ENCODE peak calls at places on chromosomes 6 and 20, in nine cellular contexts. A is A549; N is lower leg skin; Q is GM12865; O is omental fat pad; F is fibroblast of lung; M is CD8-positive, alpha-beta T cell; Y is PC-9; D is CD4-positive, alpha-beta T cell. G is an unnamed sample.

GRCh38 chr20:57482148-57482547 is 42.8 kb downstream of the CTCFL start:
- DNase-seq in A (no peak), N (peak), Q (peak), O (no peak), F (no peak), M (no peak), Y (no peak), D (no peak), G (no peak)

GRCh38 chr6:126535585-126535984 is 195.7 kb downstream of the CENPW start:
- DNase-seq in A (no peak), N (no peak), Q (no peak), O (no peak), F (peak), M (no peak), Y (no peak), D (no peak), G (no peak)

GRCh38 chr6:816510-817084 is 123.7 kb upstream of the EXOC2 start:
- DNase-seq in A (no peak), N (no peak), Q (no peak), O (no peak), F (no peak), M (no peak), Y (no peak), D (no peak), G (peak)

GRCh38 chr6:105077592-105078463 is 102.0 kb downstream of the POPDC3 start:
- DNase-seq in A (peak), N (no peak), Q (peak), O (no peak), F (peak), M (no peak), Y (peak), D (no peak), G (no peak)

GRCh38 chr6:70314240-70314639 is 11.4 kb upstream of the COL9A1 start:
- DNase-seq in A (no peak), N (no peak), Q (no peak), O (no peak), F (peak), M (no peak), Y (no peak), D (no peak), G (no peak)

GRCh38 chr6:163922562-163922961 is 508.0 kb downstream of the QKI start:
- DNase-seq in A (no peak), N (no peak), Q (no peak), O (no peak), F (no peak), M (no peak), Y (no peak), D (no peak), G (no peak)

GRCh38 chr20:63530788-63531160 is 6.4 kb downstream of the PTK6 start:
- DNase-seq in A (no peak), N (no peak), Q (no peak), O (no peak), F (no peak), M (no peak), Y (no peak), D (no peak), G (no peak)

GRCh38 chr6:147651249-147652063 is 143.0 kb downstream of the SAMD5 start:
- DNase-seq in A (peak), N (no peak), Q (no peak), O (no peak), F (peak), M (no peak), Y (no peak), D (no peak), G (no peak)

GRCh38 chr20:62633571-62634329 is 8.6 kb upstream of the SLCO4A1 start:
- DNase-seq in A (no peak), N (no peak), Q (no peak), O (no peak), F (no peak), M (no peak), Y (no peak), D (no peak), G (no peak)

GRCh38 chr20:16476032-16476431 is 97.2 kb downstream of the KIF16B start:
- DNase-seq in A (peak), N (no peak), Q (peak), O (no peak), F (peak), M (no peak), Y (peak), D (no peak), G (no peak)

GRCh38 chr6:120055071-120055470 is 705.5 kb upstream of the MAN1A1 start:
- DNase-seq in A (no peak), N (no peak), Q (no peak), O (no peak), F (no peak), M (no peak), Y (no peak), D (no peak), G (no peak)

GRCh38 chr6:25469797-25470388 is 182.1 kb upstream of the SCGN start:
- DNase-seq in A (no peak), N (no peak), Q (no peak), O (no peak), F (no peak), M (no peak), Y (no peak), D (no peak), G (no peak)
- TF ChIP-seq CTCF in A (no peak), N (no peak), Q (peak), O (no peak), F (no peak), M (peak), Y (peak), D (no peak), G (peak)

GRCh38 chr6:29617782-29618557 is 15.0 kb downstream of the GABBR1 start:
- DNase-seq in A (no peak), N (no peak), Q (peak), O (no peak), F (no peak), M (no peak), Y (no peak), D (no peak), G (no peak)
- TF ChIP-seq CTCF in A (peak), N (no peak), Q (peak), O (no peak), F (no peak), M (no peak), Y (no peak), D (no peak), G (no peak)

GRCh38 chr20:44886276-44886671 is 769 bp downstream of the YWHAB start:
- DNase-seq in A (no peak), N (no peak), Q (no peak), O (no peak), F (no peak), M (no peak), Y (no peak), D (no peak), G (no peak)
- TF ChIP-seq CTCF in A (no peak), N (no peak), Q (no peak), O (no peak), F (no peak), M (no peak), Y (peak), D (no peak), G (no peak)

DNA sequence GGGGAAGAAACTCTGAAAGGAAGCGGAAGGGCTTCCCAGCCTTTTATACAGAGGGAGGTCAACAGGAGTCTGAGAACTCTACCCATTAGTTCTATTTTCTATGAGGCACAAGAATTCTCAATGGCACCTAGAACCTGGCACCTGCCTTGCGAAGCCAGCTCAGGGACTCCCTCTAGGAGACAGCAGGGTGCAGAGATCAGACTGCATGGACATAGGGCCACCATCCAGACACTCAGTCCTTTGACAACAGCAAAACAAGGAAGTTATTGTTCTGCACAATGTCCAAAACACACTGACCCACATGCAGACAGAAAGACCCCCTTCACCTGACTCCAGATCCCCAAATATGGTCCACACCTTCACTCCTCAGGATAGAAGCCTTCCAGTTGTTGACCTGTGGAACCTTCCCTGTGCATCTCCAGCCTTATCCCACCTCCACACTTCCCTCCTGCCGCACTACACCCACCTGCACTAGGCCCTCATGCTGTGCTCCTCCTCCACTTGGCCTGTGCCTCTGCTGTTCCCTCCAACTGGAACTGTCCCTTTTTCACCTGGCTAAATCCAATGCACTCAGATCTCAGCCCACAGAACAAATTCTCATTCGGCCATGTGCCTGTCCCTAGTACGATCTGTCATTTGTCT is 27.8 kb downstream of the ACSS1 start:
- DNase-seq in A (no peak), N (no peak), Q (no peak), O (no peak), F (no peak), M (no peak), Y (no peak), D (no peak), G (no peak)
- TF ChIP-seq CTCF in A (no peak), N (no peak), Q (no peak), O (no peak), F (no peak), M (no peak), Y (no peak), D (no peak), G (no peak)

GRCh38 chr20:40532103-40532502 is 156.9 kb downstream of the MAFB start:
- DNase-seq in A (peak), N (no peak), Q (peak), O (no peak), F (peak), M (no peak), Y (no peak), D (no peak), G (no peak)
- TF ChIP-seq CTCF in A (peak), N (no peak), Q (peak), O (no peak), F (peak), M (no peak), Y (peak), D (no peak), G (peak)

GRCh38 chr20:31934968-31935764 is 16.7 kb downstream of the PDRG1 start:
- DNase-seq in A (no peak), N (no peak), Q (peak), O (no peak), F (no peak), M (no peak), Y (no peak), D (no peak), G (no peak)
- TF ChIP-seq CTCF in A (no peak), N (no peak), Q (peak), O (no peak), F (no peak), M (no peak), Y (no peak), D (no peak), G (no peak)

DNA sequence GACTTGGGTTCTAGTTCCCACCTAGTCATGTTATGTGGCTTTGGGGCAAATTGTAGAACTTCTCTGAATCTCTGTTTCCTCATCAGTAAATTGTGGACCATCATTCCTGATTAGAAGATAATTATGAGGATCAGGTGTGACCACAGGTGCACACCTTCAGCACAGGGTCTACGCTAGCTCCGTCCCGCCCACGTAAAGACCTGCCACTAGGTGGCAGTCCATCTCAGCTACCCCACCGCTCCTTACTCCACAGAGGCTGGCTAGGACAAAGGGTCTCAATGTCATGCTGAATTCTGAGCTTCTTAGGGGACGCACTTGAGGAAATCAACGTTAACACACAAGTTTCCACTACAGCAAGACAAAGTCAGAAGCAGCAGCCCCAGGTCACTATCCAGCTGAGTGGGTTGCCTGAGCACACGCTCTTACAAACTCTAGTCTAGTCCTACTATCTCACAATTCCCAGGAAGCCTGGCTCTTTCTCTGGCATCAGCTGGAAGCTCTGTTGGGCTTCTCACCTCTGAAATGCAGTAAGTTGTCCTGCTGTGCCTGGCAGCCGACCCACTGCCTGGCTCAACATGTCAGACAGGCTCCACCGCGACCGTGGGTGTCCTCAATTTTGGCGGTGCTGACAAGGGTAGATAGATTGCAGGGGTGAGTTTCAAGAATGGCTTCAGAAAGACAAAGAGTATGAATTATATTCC is 2.0 kb upstream of the PLCG1 start:
- DNase-seq in A (peak), N (no peak), Q (peak), O (no peak), F (no peak), M (peak), Y (no peak), D (peak), G (no peak)
- TF ChIP-seq CTCF in A (peak), N (no peak), Q (peak), O (no peak), F (peak), M (peak), Y (peak), D (peak), G (peak)

GRCh38 chr20:49483018-49483705 is 694 bp upstream of the KCNB1 start:
- DNase-seq in A (no peak), N (no peak), Q (no peak), O (no peak), F (no peak), M (no peak), Y (no peak), D (no peak), G (no peak)
- TF ChIP-seq CTCF in A (no peak), N (no peak), Q (no peak), O (no peak), F (no peak), M (no peak), Y (no peak), D (no peak), G (no peak)

GRCh38 chr20:310645-311044 is 13.3 kb downstream of the ZCCHC3 start:
- DNase-seq in A (no peak), N (no peak), Q (no peak), O (no peak), F (no peak), M (no peak), Y (no peak), D (no peak), G (no peak)

GRCh38 chr20:309841-310644 is 12.7 kb downstream of the ZCCHC3 start:
- DNase-seq in A (peak), N (peak), Q (peak), O (peak), F (peak), M (peak), Y (no peak), D (peak), G (peak)

GRCh38 chr20:308427-309038 is 11.2 kb downstream of the ZCCHC3 start:
- DNase-seq in A (no peak), N (no peak), Q (no peak), O (no peak), F (no peak), M (no peak), Y (no peak), D (no peak), G (no peak)

GRCh38 chr20:311603-312002 is 13.7 kb upstream of the SOX12 start:
- DNase-seq in A (no peak), N (no peak), Q (no peak), O (no peak), F (no peak), M (no peak), Y (no peak), D (no peak), G (no peak)

DNA sequence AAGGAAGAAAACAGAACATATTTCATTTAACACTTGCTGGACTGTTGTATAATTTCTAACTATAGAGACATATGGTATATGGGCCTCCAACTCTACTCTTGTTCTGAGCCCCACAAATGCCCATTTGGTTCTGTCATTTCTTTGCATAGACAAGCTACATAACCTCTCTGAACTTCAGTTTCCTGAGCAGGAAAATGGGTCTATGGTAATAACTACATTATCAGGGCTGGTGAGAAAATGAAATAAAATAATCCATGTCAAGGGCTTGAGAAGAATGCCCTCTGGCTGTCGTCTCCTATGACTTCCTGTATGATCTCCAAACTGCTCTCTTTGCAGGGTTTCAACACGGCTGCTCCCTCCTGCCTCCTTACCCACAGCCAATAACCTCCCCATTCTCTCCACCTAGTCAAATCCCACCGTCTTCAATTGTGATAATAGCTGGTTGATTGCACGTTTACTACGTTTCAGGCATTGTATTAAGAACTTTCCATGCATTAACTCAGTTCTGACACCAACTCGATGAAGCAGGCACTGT is 12.0 kb downstream of the ZCCHC3 start:
- DNase-seq in A (no peak), N (no peak), Q (no peak), O (no peak), F (peak), M (no peak), Y (no peak), D (no peak), G (no peak)
- TF ChIP-seq CTCF in A (no peak), N (no peak), Q (no peak), O (no peak), F (no peak), M (no peak), Y (no peak), D (no peak), G (no peak)

GRCh38 chr6:117194978-117195377 is 70.4 kb upstream of the VGLL2 start:
- DNase-seq in A (no peak), N (no peak), Q (no peak), O (no peak), F (no peak), M (no peak), Y (no peak), D (no peak), G (no peak)
- TF ChIP-seq CTCF in A (no peak), N (no peak), Q (no peak), O (no peak), F (no peak), M (no peak), Y (no peak), D (no peak), G (no peak)

G was measured in CD14-positive monocyte.